ENCODE peak calls at places on chromosomes 13 and 19, in seven cellular contexts. P is osteoblast, L is EH, X is AG09309, V is stromal cell of bone marrow, I is dorsolateral prefrontal cortex, N is WERI-Rb-1. M is an unnamed sample.

GRCh38 chr19:18397242-18398202 is at the start of gene LRRC25:
- DNase-seq in X (no peak), V (no peak), I (no peak), N (no peak), P (peak; percentile 71), L (no peak), M (no peak)

GRCh38 chr13:39105110-39105509 is 66.9 kb downstream of the NHLRC3 start:
- DNase-seq in V (no peak), L (peak; percentile 2), X (no peak), N (peak; percentile 13), I (no peak), P (no peak), M (no peak)

GRCh38 chr13:46475586-46475991 is 77.4 kb upstream of the LRCH1 start:
- DNase-seq in X (no peak), P (peak; percentile 78), L (peak; percentile 64), V (no peak), I (no peak), N (no peak), M (no peak)

GRCh38 chr13:111171629-111172028 is 56.5 kb downstream of the ARHGEF7 start:
- DNase-seq in V (no peak), L (peak; percentile 31), I (no peak), N (no peak), P (no peak), X (no peak), M (no peak)

GRCh38 chr19:13262450-13262849 is 112.2 kb downstream of the IER2 start:
- DNase-seq in I (no peak), L (peak; percentile 67), V (peak; percentile 28), N (no peak), P (peak; percentile 94), X (peak; percentile 7), M (peak; percentile 50)

GRCh38 chr13:109904218-109904617 is 117.8 kb upstream of the IRS2 start:
- DNase-seq in V (no peak), X (no peak), P (no peak), I (no peak), N (peak; percentile 73), L (peak; percentile 7), M (no peak)

GRCh38 chr13:112531263-112531794 is 56.6 kb downstream of the TUBGCP3 start:
- DNase-seq in N (no peak), I (no peak), X (no peak), P (no peak), L (no peak), V (no peak), M (no peak)

GRCh38 chr19:15354557-15355296 is 22.4 kb upstream of the BRD4 start:
- DNase-seq in P (peak; percentile 76), V (no peak), X (no peak), L (no peak), I (no peak), N (no peak), M (no peak)

GRCh38 chr19:7744199-7744786 is 3.0 kb downstream of the CD209 start:
- DNase-seq in P (peak; percentile 48), V (no peak), X (no peak), L (no peak), I (no peak), N (no peak), M (no peak)

GRCh38 chr19:23801798-23802197 is 43.1 kb upstream of the ZNF681 start:
- DNase-seq in L (no peak), I (no peak), N (no peak), V (no peak), X (no peak), P (no peak), M (no peak)

GRCh38 chr19:43489310-43489709 is 15.2 kb downstream of the PHLDB3 start:
- DNase-seq in X (no peak), I (no peak), P (peak; percentile 54), V (no peak), N (no peak), L (no peak), M (no peak)

GRCh38 chr13:27406178-27406939 is 18.1 kb upstream of the GTF3A start:
- DNase-seq in I (peak; percentile 15), L (peak; percentile 53), V (no peak), P (no peak), N (peak; percentile 45), X (no peak), M (peak; percentile 25)

GRCh38 chr19:32877323-32877912 is 7.9 kb upstream of the SLC7A9 start:
- DNase-seq in N (no peak), P (peak; percentile 52), V (no peak), I (no peak), X (no peak), L (no peak), M (no peak)

GRCh38 chr13:104968876-104969275 is 1566.6 kb downstream of the EFNB2 start:
- DNase-seq in P (no peak), I (no peak), L (no peak), X (no peak), N (no peak), V (no peak), M (no peak)

GRCh38 chr19:33752945-33753344 is 43.7 kb upstream of the KCTD15 start:
- DNase-seq in N (no peak), L (no peak), V (no peak), P (peak; percentile 67), I (no peak), X (no peak), M (no peak)

GRCh38 chr13:109271991-109272454 is 514.4 kb downstream of the IRS2 start:
- DNase-seq in V (no peak), X (no peak), P (no peak), N (no peak), I (no peak), L (peak; percentile 52), M (no peak)

GRCh38 chr13:88622362-88622973 is 951.3 kb downstream of the SLITRK5 start:
- DNase-seq in N (no peak), X (no peak), L (no peak), I (no peak), V (no peak), P (no peak), M (peak; percentile 18)

GRCh38 chr13:23919006-23919405 is 21.7 kb upstream of the C1QTNF9B start:
- DNase-seq in P (no peak), I (no peak), N (no peak), L (no peak), V (no peak), X (no peak), M (no peak)

GRCh38 chr13:33150146-33150545 is 133.9 kb downstream of the KL start:
- DNase-seq in X (no peak), P (no peak), N (no peak), L (peak; percentile 53), I (no peak), V (no peak), M (no peak)

GRCh38 chr13:73428137-73428536 is 369.3 kb downstream of the KLF5 start:
- DNase-seq in I (no peak), L (peak; percentile 52), P (no peak), V (peak; percentile 31), X (no peak), N (no peak), M (no peak)

GRCh38 chr19:54105796-54106195 is 3.1 kb downstream of the NDUFA3 start:
- DNase-seq in V (no peak), P (peak; percentile 44), N (no peak), L (no peak), I (no peak), X (no peak), M (no peak)

GRCh38 chr13:75850915-75851314 is 214.8 kb downstream of the LMO7 start:
- DNase-seq in L (peak; percentile 32), N (no peak), I (no peak), X (no peak), V (no peak), P (no peak), M (no peak)

GRCh38 chr19:2045501-2046045 is 5.5 kb downstream of the MKNK2 start:
- DNase-seq in V (no peak), N (no peak), P (peak; percentile 66), I (no peak), L (no peak), X (no peak), M (no peak)

GRCh38 chr13:73025212-73026012 is 33.4 kb upstream of the KLF5 start:
- DNase-seq in N (no peak), L (peak; percentile 3), V (no peak), X (no peak), I (no peak), P (no peak), M (no peak)

GRCh38 chr13:67048084-67048792 is 181.9 kb downstream of the PCDH9 start:
- DNase-seq in V (no peak), I (no peak), N (no peak), L (peak; percentile 23), X (no peak), P (peak; percentile 38), M (no peak)

GRCh38 chr19:42569193-42569592 is 25.5 kb downstream of the CEACAM8 start:
- DNase-seq in L (no peak), I (no peak), V (no peak), N (no peak), P (no peak), X (no peak), M (no peak)

GRCh38 chr19:18282021-18282787 is 782 bp upstream of the JUND start:
- DNase-seq in P (no peak), X (no peak), N (no peak), V (no peak), I (no peak), L (no peak), M (no peak)

GRCh38 chr13:99087954-99088491 is 110.2 kb upstream of the DOCK9 start:
- DNase-seq in N (peak; percentile 45), P (no peak), I (peak; percentile 29), X (no peak), V (no peak), L (no peak), M (no peak)

GRCh38 chr19:27754700-27755099 is 1458.3 kb downstream of the UQCRFS1 start:
- DNase-seq in N (no peak), X (no peak), P (no peak), I (no peak), L (no peak), V (no peak), M (no peak)

GRCh38 chr19:4678881-4679379 is 8.8 kb upstream of the MYDGF start:
- DNase-seq in X (no peak), P (no peak), V (no peak), N (peak; percentile 55), L (peak; percentile 16), I (no peak), M (no peak)

GRCh38 chr13:76292031-76292430 is 594.2 kb downstream of the KCTD12 start:
- DNase-seq in N (no peak), P (no peak), I (no peak), L (no peak), X (no peak), V (no peak), M (no peak)

GRCh38 chr19:34508540-34508939 is 27.0 kb downstream of the WTIP start:
- DNase-seq in P (peak; percentile 30), N (no peak), V (no peak), X (no peak), I (no peak), L (peak; percentile 37), M (no peak)

M was measured in naive thymus-derived CD4-positive, alpha-beta T cell.